ENCODE peak calls at places on chromosomes 16 and 17, in six cellular contexts. One of them, this sample, is unnamed.

GRCh38 chr17:40086150-40087044 is 14.0 kb downstream of the NR1D1 start:
- DNase-seq in HFF-Myc: no peak
- DNase-seq in ELR: peak
- DNase-seq in memory B cell: peak
- DNase-seq in aorta: peak
- DNase-seq in esophagus squamous epithelium: no peak
- DNase-seq in this sample: peak

GRCh38 chr16:12904041-12904671 is 2.8 kb downstream of the SHISA9 start:
- DNase-seq in esophagus squamous epithelium: no peak
- DNase-seq in memory B cell: no peak
- DNase-seq in aorta: no peak
- DNase-seq in ELR: no peak
- DNase-seq in HFF-Myc: no peak
- DNase-seq in this sample: no peak

GRCh38 chr16:1195393-1195666 is 29.7 kb downstream of the TPSG1 start:
- DNase-seq in esophagus squamous epithelium: no peak
- DNase-seq in memory B cell: no peak
- DNase-seq in ELR: no peak
- DNase-seq in aorta: no peak
- DNase-seq in HFF-Myc: no peak
- DNase-seq in this sample: no peak

GRCh38 chr17:1592751-1593629 is 30.4 kb upstream of the PITPNA start:
- DNase-seq in ELR: no peak
- DNase-seq in aorta: no peak
- DNase-seq in esophagus squamous epithelium: no peak
- DNase-seq in memory B cell: peak
- DNase-seq in HFF-Myc: no peak
- DNase-seq in this sample: no peak

GRCh38 chr16:14462811-14463210 is 167.2 kb downstream of the PARN start:
- DNase-seq in ELR: peak
- DNase-seq in memory B cell: no peak
- DNase-seq in esophagus squamous epithelium: no peak
- DNase-seq in HFF-Myc: no peak
- DNase-seq in aorta: no peak
- DNase-seq in this sample: no peak

GRCh38 chr17:53932386-53932785 is 109.7 kb downstream of the KIF2B start:
- DNase-seq in esophagus squamous epithelium: no peak
- DNase-seq in HFF-Myc: no peak
- DNase-seq in ELR: no peak
- DNase-seq in aorta: no peak
- DNase-seq in memory B cell: no peak
- DNase-seq in this sample: no peak

GRCh38 chr17:43953746-43954145 is at the start of gene PYY:
- DNase-seq in HFF-Myc: no peak
- DNase-seq in esophagus squamous epithelium: no peak
- DNase-seq in ELR: no peak
- DNase-seq in aorta: no peak
- DNase-seq in memory B cell: no peak
- DNase-seq in this sample: no peak

GRCh38 chr16:88353691-88354090 is 29.1 kb upstream of the ZNF469 start:
- DNase-seq in ELR: no peak
- DNase-seq in aorta: peak
- DNase-seq in esophagus squamous epithelium: no peak
- DNase-seq in memory B cell: no peak
- DNase-seq in HFF-Myc: no peak
- DNase-seq in this sample: peak

GRCh38 chr16:75647138-75647491 is 350 bp downstream of the KARS1 start:
- DNase-seq in esophagus squamous epithelium: no peak
- DNase-seq in HFF-Myc: no peak
- DNase-seq in ELR: no peak
- DNase-seq in aorta: no peak
- DNase-seq in memory B cell: no peak
- DNase-seq in this sample: no peak

GRCh38 chr17:17467021-17467420 is 9.8 kb upstream of the MED9 start:
- DNase-seq in memory B cell: no peak
- DNase-seq in ELR: no peak
- DNase-seq in aorta: no peak
- DNase-seq in esophagus squamous epithelium: no peak
- DNase-seq in HFF-Myc: no peak
- DNase-seq in this sample: no peak

GRCh38 chr16:89373355-89374110 is 116.8 kb downstream of the ANKRD11 start:
- DNase-seq in HFF-Myc: no peak
- DNase-seq in ELR: peak
- DNase-seq in aorta: peak
- DNase-seq in memory B cell: no peak
- DNase-seq in esophagus squamous epithelium: no peak
- DNase-seq in this sample: peak

GRCh38 chr17:71157297-71157696 is 963.5 kb upstream of the SOX9 start:
- DNase-seq in ELR: no peak
- DNase-seq in aorta: no peak
- DNase-seq in esophagus squamous epithelium: no peak
- DNase-seq in HFF-Myc: no peak
- DNase-seq in memory B cell: no peak
- DNase-seq in this sample: no peak

GRCh38 chr16:4660454-4661007 is 32.8 kb upstream of the NUDT16L1 start:
- DNase-seq in ELR: peak
- DNase-seq in HFF-Myc: no peak
- DNase-seq in esophagus squamous epithelium: no peak
- DNase-seq in memory B cell: no peak
- DNase-seq in aorta: no peak
- DNase-seq in this sample: no peak

GRCh38 chr17:59753522-59754467 is 46.3 kb downstream of the VMP1 start:
- DNase-seq in esophagus squamous epithelium: no peak
- DNase-seq in ELR: peak
- DNase-seq in HFF-Myc: peak
- DNase-seq in memory B cell: no peak
- DNase-seq in aorta: no peak
- DNase-seq in this sample: no peak

GRCh38 chr16:69476920-69477418 is 52.5 kb downstream of the CYB5B start:
- DNase-seq in HFF-Myc: peak
- DNase-seq in memory B cell: no peak
- DNase-seq in esophagus squamous epithelium: no peak
- DNase-seq in aorta: no peak
- DNase-seq in ELR: peak
- DNase-seq in this sample: no peak

GRCh38 chr16:3849751-3850543 is 30.6 kb downstream of the CREBBP start:
- DNase-seq in HFF-Myc: no peak
- DNase-seq in esophagus squamous epithelium: no peak
- DNase-seq in memory B cell: no peak
- DNase-seq in ELR: no peak
- DNase-seq in aorta: no peak
- DNase-seq in this sample: no peak

GRCh38 chr17:69637399-69638165 is 223.1 kb downstream of the MAP2K6 start:
- DNase-seq in ELR: peak
- DNase-seq in memory B cell: no peak
- DNase-seq in esophagus squamous epithelium: no peak
- DNase-seq in HFF-Myc: no peak
- DNase-seq in aorta: no peak
- DNase-seq in this sample: no peak

GRCh38 chr17:27994586-27994985 is 47.9 kb upstream of the NLK start:
- DNase-seq in aorta: no peak
- DNase-seq in ELR: no peak
- DNase-seq in esophagus squamous epithelium: no peak
- DNase-seq in HFF-Myc: no peak
- DNase-seq in memory B cell: no peak
- DNase-seq in this sample: no peak

GRCh38 chr16:87688876-87689815 is 76.6 kb downstream of the KLHDC4 start:
- DNase-seq in aorta: no peak
- DNase-seq in esophagus squamous epithelium: no peak
- DNase-seq in HFF-Myc: no peak
- DNase-seq in ELR: no peak
- DNase-seq in memory B cell: no peak
- DNase-seq in this sample: no peak

GRCh38 chr17:80811181-80812105 is 180.2 kb upstream of the CHMP6 start:
- DNase-seq in memory B cell: no peak
- DNase-seq in HFF-Myc: no peak
- DNase-seq in aorta: peak
- DNase-seq in ELR: no peak
- DNase-seq in esophagus squamous epithelium: no peak
- DNase-seq in this sample: no peak

GRCh38 chr17:8041980-8042379 is 3.1 kb downstream of the ALOX15B start:
- DNase-seq in HFF-Myc: no peak
- DNase-seq in memory B cell: no peak
- DNase-seq in esophagus squamous epithelium: no peak
- DNase-seq in ELR: no peak
- DNase-seq in aorta: peak
- DNase-seq in this sample: no peak

GRCh38 chr16:52418206-52418605 is 128.7 kb downstream of the TOX3 start:
- DNase-seq in esophagus squamous epithelium: no peak
- DNase-seq in aorta: no peak
- DNase-seq in memory B cell: no peak
- DNase-seq in HFF-Myc: no peak
- DNase-seq in ELR: no peak
- DNase-seq in this sample: no peak

GRCh38 chr16:87047221-87048037 is 269.8 kb downstream of the C16orf95 start:
- DNase-seq in aorta: no peak
- DNase-seq in HFF-Myc: no peak
- DNase-seq in esophagus squamous epithelium: no peak
- DNase-seq in memory B cell: no peak
- DNase-seq in ELR: no peak
- DNase-seq in this sample: no peak

GRCh38 chr16:1183235-1183907 is 30.5 kb downstream of the CACNA1H start:
- DNase-seq in HFF-Myc: no peak
- DNase-seq in memory B cell: no peak
- DNase-seq in aorta: peak
- DNase-seq in esophagus squamous epithelium: no peak
- DNase-seq in ELR: no peak
- DNase-seq in this sample: no peak

GRCh38 chr16:56415849-56416248 is 9.5 kb downstream of the AMFR start:
- DNase-seq in aorta: no peak
- DNase-seq in memory B cell: no peak
- DNase-seq in esophagus squamous epithelium: no peak
- DNase-seq in ELR: no peak
- DNase-seq in HFF-Myc: no peak
- DNase-seq in this sample: no peak